ENCODE peak calls at places on chromosomes 6 and 20, in five cellular contexts. U is adrenal gland, O is fibroblast of the aortic adventitia, T is lung, G is colonic mucosa. S is an unnamed sample.

GRCh38 chr6:49556429-49556837 is 6.0 kb downstream of the C6orf141 start:
- DNase-seq in U (no peak), G (peak; percentile 85), T (peak; percentile 80), O (peak; percentile 73), S (no peak)

GRCh38 chr6:89406157-89406556 is 5.9 kb downstream of the RRAGD start:
- DNase-seq in G (no peak), O (no peak), T (no peak), U (no peak), S (no peak)

GRCh38 chr20:18390201-18390600 is 76.6 kb downstream of the DZANK1 start:
- DNase-seq in T (no peak), U (no peak), G (no peak), O (no peak), S (no peak)

GRCh38 chr20:10658876-10659632 is 14.7 kb downstream of the JAG1 start:
- DNase-seq in G (no peak), U (peak; percentile 10), T (no peak), O (no peak), S (no peak)

GRCh38 chr6:127641905-127642304 is 64.9 kb downstream of the C6orf58 start:
- DNase-seq in T (no peak), U (no peak), O (peak; percentile 58), G (no peak), S (no peak)

GRCh38 chr6:3841711-3842565 is 7.2 kb upstream of the FAM50B start:
- DNase-seq in O (peak; percentile 76), G (no peak), U (peak; percentile 58), T (no peak), S (no peak)

GRCh38 chr6:40723967-40724366 is 136.8 kb upstream of the LRFN2 start:
- DNase-seq in U (no peak), T (no peak), G (no peak), O (no peak), S (no peak)

GRCh38 chr20:56554869-56555268 is 21.8 kb downstream of the FAM209B start:
- DNase-seq in T (peak; percentile 51), G (peak; percentile 38), U (peak; percentile 87), O (peak; percentile 91), S (no peak)

GRCh38 chr20:58313366-58313765 is 3.9 kb downstream of the RAB22A start:
- DNase-seq in G (no peak), O (no peak), T (no peak), U (no peak), S (no peak)

GRCh38 chr6:139698526-139699182 is 324.2 kb upstream of the CITED2 start:
- DNase-seq in T (peak; percentile 57), O (no peak), U (no peak), G (peak; percentile 54), S (no peak)

DNA sequence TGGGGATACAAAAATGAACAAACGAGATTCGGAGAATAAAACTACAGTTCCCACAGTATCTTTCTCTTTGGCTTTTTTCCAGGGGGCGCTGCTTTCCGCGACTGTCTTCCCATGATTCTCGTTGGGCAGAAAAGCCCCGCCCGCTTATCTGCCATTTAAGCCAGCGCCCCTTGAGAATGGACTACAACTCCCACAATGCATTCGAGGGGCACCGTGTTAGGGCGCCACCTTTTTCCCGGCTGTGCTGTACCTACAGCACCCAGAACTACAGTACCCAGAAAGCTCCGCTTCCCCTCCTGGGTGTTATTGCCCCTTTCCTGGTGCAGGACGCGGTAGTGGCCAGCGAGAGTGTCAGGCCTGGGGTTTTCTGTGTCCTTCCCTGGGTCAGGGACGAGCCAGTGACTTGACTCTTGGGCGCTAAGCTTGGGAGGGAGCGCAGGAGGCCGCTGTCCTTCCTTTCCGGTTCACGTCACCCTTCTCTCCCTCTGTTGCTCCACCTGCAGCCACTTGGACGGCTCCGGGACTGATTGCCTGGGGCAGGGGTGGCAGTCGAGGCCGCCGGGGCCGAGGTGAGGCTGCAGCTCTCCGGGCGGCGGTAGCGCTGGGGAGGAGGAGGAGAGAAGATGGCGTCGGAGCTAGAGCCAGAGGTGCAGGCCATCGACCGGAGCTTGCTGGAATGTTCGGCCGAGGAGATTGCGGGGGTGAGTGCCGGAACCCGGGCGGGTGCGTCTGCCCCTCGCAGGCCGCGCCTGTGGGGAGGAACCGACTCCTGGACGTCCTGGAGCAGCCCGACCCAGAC is at the start of gene UBR2:
- DNase-seq in G (peak; percentile 98), T (peak; percentile 99), U (peak; percentile 100), O (peak; percentile 99), S (peak; percentile 95)
- TF ChIP-seq CTCF in G (peak; percentile 32), T (peak; percentile 19), U (no peak), O (peak; percentile 1), S (peak; percentile 44)

GRCh38 chr20:41248371-41249024 is 69.0 kb downstream of the ZHX3 start:
- DNase-seq in G (no peak), O (peak; percentile 46), U (no peak), T (no peak), S (no peak)

GRCh38 chr20:41247523-41248370 is 69.8 kb downstream of the ZHX3 start:
- DNase-seq in T (no peak), O (no peak), G (no peak), U (no peak), S (no peak)

GRCh38 chr20:41245086-41245707 is 72.3 kb downstream of the ZHX3 start:
- DNase-seq in O (peak; percentile 47), G (no peak), U (no peak), T (no peak), S (no peak)

GRCh38 chr20:41249371-41249770 is 68.2 kb downstream of the ZHX3 start:
- DNase-seq in G (peak; percentile 39), U (peak; percentile 95), O (peak; percentile 86), T (no peak), S (peak; percentile 72)

DNA sequence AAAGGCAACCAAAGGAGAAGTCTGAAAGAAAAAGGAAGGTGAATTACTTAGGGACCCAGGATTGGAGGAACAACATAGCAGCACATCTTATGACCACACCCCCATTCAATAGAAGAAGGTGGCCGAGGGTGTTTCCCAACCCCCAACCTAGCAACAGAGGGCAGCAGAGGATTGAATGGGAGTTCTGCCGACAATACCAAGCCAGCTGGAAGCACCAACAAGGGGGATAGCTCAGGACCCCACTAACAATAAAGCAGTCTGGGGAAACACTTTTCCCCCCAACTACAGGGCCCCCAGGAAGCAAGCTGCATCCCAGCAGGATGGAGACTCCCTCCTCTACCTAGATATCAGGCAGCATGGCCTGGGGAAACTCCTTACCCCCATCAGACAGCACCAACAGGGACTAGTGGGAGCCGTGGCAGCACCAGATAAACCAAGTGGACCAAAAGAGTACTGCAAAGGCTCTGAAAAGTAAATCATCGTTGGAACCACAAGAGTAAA is 67.7 kb downstream of the ZHX3 start:
- DNase-seq in U (no peak), O (peak; percentile 29), T (no peak), G (no peak), S (no peak)
- TF ChIP-seq CTCF in U (peak; percentile 14), O (peak; percentile 38), T (no peak), G (no peak), S (peak; percentile 45)

DNA sequence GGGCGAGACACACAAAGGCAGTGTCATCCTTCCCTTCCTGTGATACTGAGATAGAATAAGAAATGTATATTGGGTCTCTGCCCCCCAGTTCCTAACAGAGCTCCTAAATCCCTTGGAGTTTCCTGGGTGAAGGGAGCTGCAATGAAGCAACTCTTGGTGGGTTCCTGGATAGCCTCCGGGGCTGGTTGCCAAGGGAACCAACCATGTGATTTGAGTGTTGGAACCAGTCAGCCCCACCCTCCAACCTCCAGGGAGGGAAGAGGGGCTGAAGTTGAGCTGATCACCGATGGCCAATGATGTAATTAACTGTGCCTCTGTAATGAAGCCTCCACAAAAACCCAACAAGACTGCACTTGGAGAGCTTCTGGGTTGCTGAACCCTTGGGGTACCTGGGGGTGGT is 116.6 kb downstream of the SLC22A3 start:
- DNase-seq in O (no peak), T (no peak), U (no peak), G (no peak), S (no peak)
- TF ChIP-seq CTCF in O (no peak), T (no peak), U (no peak), G (no peak), S (no peak)

DNA sequence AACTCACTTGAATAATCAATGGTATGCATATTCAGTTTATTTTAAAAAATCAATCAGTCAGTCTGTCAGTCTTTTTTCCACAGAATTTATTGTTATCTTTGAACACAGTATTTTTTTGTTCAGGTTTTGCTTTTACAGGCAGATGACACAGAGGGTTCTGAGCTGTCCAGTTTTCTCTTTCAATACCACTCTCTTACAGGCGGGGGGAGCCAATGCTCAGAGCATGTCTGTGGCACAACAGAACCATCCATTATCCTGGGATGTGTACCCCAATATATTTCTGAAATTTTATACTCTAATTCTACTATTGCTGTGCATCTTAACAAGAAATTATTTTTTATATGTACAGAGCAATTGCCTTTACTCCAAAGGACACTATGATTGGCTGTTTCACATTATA is 21.2 kb downstream of the ROS1 start:
- DNase-seq in U (no peak), O (no peak), T (no peak), G (no peak), S (no peak)
- TF ChIP-seq CTCF in U (no peak), O (no peak), T (no peak), G (no peak), S (no peak)

GRCh38 chr6:84643778-84644177 is 120.6 kb downstream of the TBX18 start:
- DNase-seq in T (no peak), G (no peak), O (peak; percentile 10), U (no peak), S (no peak)
- TF ChIP-seq CTCF in T (no peak), G (no peak), O (no peak), U (no peak), S (no peak)

GRCh38 chr20:49906615-49907154 is 8.6 kb downstream of the SPATA2 start:
- DNase-seq in U (no peak), O (no peak), T (no peak), G (no peak), S (no peak)

GRCh38 chr20:49908258-49908565 is 7.1 kb downstream of the SPATA2 start:
- DNase-seq in G (no peak), O (no peak), T (no peak), U (no peak), S (no peak)

GRCh38 chr20:49907405-49908257 is 7.7 kb downstream of the SPATA2 start:
- DNase-seq in O (no peak), T (no peak), U (no peak), G (no peak), S (no peak)

GRCh38 chr20:49910340-49910706 is 5.0 kb downstream of the SPATA2 start:
- DNase-seq in G (no peak), U (no peak), O (no peak), T (no peak), S (no peak)

GRCh38 chr20:49909499-49910339 is 5.6 kb downstream of the SPATA2 start:
- DNase-seq in O (no peak), T (no peak), G (peak; percentile 90), U (peak; percentile 87), S (no peak)
- TF ChIP-seq CTCF in O (no peak), T (no peak), G (no peak), U (peak; percentile 61), S (peak; percentile 63)

DNA sequence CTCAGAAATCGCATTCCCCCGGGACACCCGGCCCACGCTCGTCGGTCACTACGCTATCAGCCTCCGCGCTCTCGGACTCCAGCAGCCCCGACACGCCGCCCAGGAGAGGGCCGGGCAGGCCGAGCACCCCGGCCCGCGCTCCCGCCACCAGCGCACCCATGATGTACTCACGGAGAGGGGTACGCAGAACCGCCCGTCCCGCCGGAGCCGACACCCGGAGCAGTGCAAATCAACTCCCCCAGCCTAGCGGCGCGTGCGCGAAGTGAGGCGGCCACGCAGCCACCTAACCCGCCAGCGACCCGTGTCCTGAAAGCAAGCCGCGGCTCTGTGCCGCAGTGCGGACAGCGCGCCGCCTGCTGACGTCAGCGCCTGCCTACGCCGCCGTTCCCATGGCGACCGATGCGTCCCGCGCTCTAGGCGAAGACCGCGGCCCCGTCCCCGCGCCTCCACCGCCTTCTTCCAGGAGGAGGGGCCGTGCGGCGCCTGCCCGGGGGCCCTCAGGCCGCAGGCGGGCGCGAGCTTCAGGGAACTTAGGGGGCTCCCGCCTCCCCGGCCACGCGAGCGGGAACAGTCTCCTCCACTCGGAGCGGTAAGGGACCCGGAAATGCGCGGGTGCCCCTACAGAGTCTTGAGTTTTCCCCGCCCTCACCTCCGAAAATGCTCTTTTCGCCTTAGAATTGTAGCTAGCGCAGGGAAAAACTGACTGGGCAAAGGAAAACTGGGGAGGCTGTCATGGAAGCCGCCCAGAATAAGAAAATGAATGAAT is at the start of gene AHI1:
- DNase-seq in G (peak; percentile 94), O (peak; percentile 89), U (peak; percentile 98), T (peak; percentile 91), S (peak; percentile 94)
- TF ChIP-seq CTCF in G (no peak), O (no peak), U (no peak), T (no peak), S (no peak)

S was measured in left ventricle myocardium inferior.